ENCODE peak calls at places on chromosomes 12 and 14, in four cellular contexts. One of them, this sample, is unnamed.
A peak's percentile ranks its signal among the peaks of the same experiment; 100 is the strongest.

GRCh38 chr12:6090786-6091185 is 33.7 kb downstream of the VWF start:
- DNase-seq in activated T-helper 9 cell treated with anti-CD3 and anti-CD28 coated beads, Interleukin-2, amount 50 U/mL, for 16 hours: no peak
- DNase-seq in activated T-cell treated with anti-CD3 and anti-CD28 coated beads, Interleukin-2, amount 50 U/mL, for 1 hour: no peak
- DNase-seq in brain microvascular endothelial cell: no peak
- DNase-seq in this sample: no peak

GRCh38 chr14:69673578-69674305 is 62.3 kb downstream of the SUSD6 start:
- DNase-seq in activated T-helper 9 cell treated with anti-CD3 and anti-CD28 coated beads, Interleukin-2, amount 50 U/mL, for 16 hours: no peak
- DNase-seq in activated T-cell treated with anti-CD3 and anti-CD28 coated beads, Interleukin-2, amount 50 U/mL, for 1 hour: no peak
- DNase-seq in brain microvascular endothelial cell: no peak
- DNase-seq in this sample: no peak

GRCh38 chr14:93067088-93067487 is 48.6 kb downstream of the ITPK1 start:
- DNase-seq in activated T-helper 9 cell treated with anti-CD3 and anti-CD28 coated beads, Interleukin-2, amount 50 U/mL, for 16 hours: no peak
- DNase-seq in activated T-cell treated with anti-CD3 and anti-CD28 coated beads, Interleukin-2, amount 50 U/mL, for 1 hour: no peak
- DNase-seq in brain microvascular endothelial cell: no peak
- DNase-seq in this sample: no peak

GRCh38 chr12:12726543-12727093 is 9.4 kb downstream of the CDKN1B start:
- DNase-seq in activated T-helper 9 cell treated with anti-CD3 and anti-CD28 coated beads, Interleukin-2, amount 50 U/mL, for 16 hours: no peak
- DNase-seq in activated T-cell treated with anti-CD3 and anti-CD28 coated beads, Interleukin-2, amount 50 U/mL, for 1 hour: no peak
- DNase-seq in brain microvascular endothelial cell: peak; percentile 90
- DNase-seq in this sample: no peak

GRCh38 chr14:53971501-53971900 is 14.9 kb upstream of the BMP4 start:
- DNase-seq in activated T-helper 9 cell treated with anti-CD3 and anti-CD28 coated beads, Interleukin-2, amount 50 U/mL, for 16 hours: no peak
- DNase-seq in activated T-cell treated with anti-CD3 and anti-CD28 coated beads, Interleukin-2, amount 50 U/mL, for 1 hour: no peak
- DNase-seq in brain microvascular endothelial cell: no peak
- DNase-seq in this sample: no peak

GRCh38 chr14:88321692-88322504 is 1.2 kb downstream of the KCNK10 start:
- DNase-seq in activated T-helper 9 cell treated with anti-CD3 and anti-CD28 coated beads, Interleukin-2, amount 50 U/mL, for 16 hours: no peak
- DNase-seq in activated T-cell treated with anti-CD3 and anti-CD28 coated beads, Interleukin-2, amount 50 U/mL, for 1 hour: no peak
- DNase-seq in brain microvascular endothelial cell: no peak
- DNase-seq in this sample: no peak

GRCh38 chr14:75497191-75497590 is 25.1 kb upstream of the BATF start:
- DNase-seq in activated T-helper 9 cell treated with anti-CD3 and anti-CD28 coated beads, Interleukin-2, amount 50 U/mL, for 16 hours: no peak
- DNase-seq in activated T-cell treated with anti-CD3 and anti-CD28 coated beads, Interleukin-2, amount 50 U/mL, for 1 hour: no peak
- DNase-seq in brain microvascular endothelial cell: no peak
- DNase-seq in this sample: no peak

GRCh38 chr12:111322336-111323250 is 46.3 kb downstream of the PHETA1 start:
- DNase-seq in activated T-helper 9 cell treated with anti-CD3 and anti-CD28 coated beads, Interleukin-2, amount 50 U/mL, for 16 hours: no peak
- DNase-seq in activated T-cell treated with anti-CD3 and anti-CD28 coated beads, Interleukin-2, amount 50 U/mL, for 1 hour: no peak
- DNase-seq in brain microvascular endothelial cell: no peak
- DNase-seq in this sample: no peak

GRCh38 chr14:99316281-99317163 is 44.5 kb upstream of the BCL11B start:
- DNase-seq in activated T-helper 9 cell treated with anti-CD3 and anti-CD28 coated beads, Interleukin-2, amount 50 U/mL, for 16 hours: no peak
- DNase-seq in activated T-cell treated with anti-CD3 and anti-CD28 coated beads, Interleukin-2, amount 50 U/mL, for 1 hour: no peak
- DNase-seq in brain microvascular endothelial cell: no peak
- DNase-seq in this sample: peak; percentile 91

GRCh38 chr14:64663174-64663573 is 41.0 kb upstream of the PLEKHG3 start:
- DNase-seq in activated T-helper 9 cell treated with anti-CD3 and anti-CD28 coated beads, Interleukin-2, amount 50 U/mL, for 16 hours: no peak
- DNase-seq in activated T-cell treated with anti-CD3 and anti-CD28 coated beads, Interleukin-2, amount 50 U/mL, for 1 hour: no peak
- DNase-seq in brain microvascular endothelial cell: no peak
- DNase-seq in this sample: no peak

GRCh38 chr14:74500417-74501134 is 7.0 kb downstream of the ISCA2 start:
- DNase-seq in activated T-helper 9 cell treated with anti-CD3 and anti-CD28 coated beads, Interleukin-2, amount 50 U/mL, for 16 hours: no peak
- DNase-seq in activated T-cell treated with anti-CD3 and anti-CD28 coated beads, Interleukin-2, amount 50 U/mL, for 1 hour: no peak
- DNase-seq in brain microvascular endothelial cell: no peak
- DNase-seq in this sample: no peak

GRCh38 chr12:4435537-4435936 is 10.1 kb downstream of the FGF6 start:
- DNase-seq in activated T-helper 9 cell treated with anti-CD3 and anti-CD28 coated beads, Interleukin-2, amount 50 U/mL, for 16 hours: no peak
- DNase-seq in activated T-cell treated with anti-CD3 and anti-CD28 coated beads, Interleukin-2, amount 50 U/mL, for 1 hour: no peak
- DNase-seq in brain microvascular endothelial cell: no peak
- DNase-seq in this sample: no peak

GRCh38 chr12:124464830-124465229 is 102.6 kb downstream of the NCOR2 start:
- DNase-seq in activated T-helper 9 cell treated with anti-CD3 and anti-CD28 coated beads, Interleukin-2, amount 50 U/mL, for 16 hours: no peak
- DNase-seq in activated T-cell treated with anti-CD3 and anti-CD28 coated beads, Interleukin-2, amount 50 U/mL, for 1 hour: no peak
- DNase-seq in brain microvascular endothelial cell: no peak
- DNase-seq in this sample: no peak

GRCh38 chr12:3061129-3061857 is 15.9 kb upstream of the TSPAN9 start:
- DNase-seq in activated T-helper 9 cell treated with anti-CD3 and anti-CD28 coated beads, Interleukin-2, amount 50 U/mL, for 16 hours: no peak
- DNase-seq in activated T-cell treated with anti-CD3 and anti-CD28 coated beads, Interleukin-2, amount 50 U/mL, for 1 hour: no peak
- DNase-seq in brain microvascular endothelial cell: peak; percentile 73
- DNase-seq in this sample: no peak

This sample was measured in Peyer's patch.